ENCODE peak calls at places on chromosomes 7 and 10, in four cellular contexts. H, Z, K and G are unnamed samples.

GRCh38 chr10:93859049-93859655 is 34.6 kb upstream of the SLC35G1 start:
- DNase-seq in H (no peak), Z (no peak), K (no peak), G (no peak)

GRCh38 chr10:79142064-79142491 is 73.3 kb downstream of the ZMIZ1 start:
- DNase-seq in H (no peak), Z (no peak), K (no peak), G (no peak)

GRCh38 chr7:155840909-155841308 is 28.6 kb upstream of the SHH start:
- DNase-seq in H (no peak), Z (no peak), K (peak; percentile 9), G (peak; percentile 39)

GRCh38 chr10:393346-393745 is 258.1 kb downstream of the ZMYND11 start:
- DNase-seq in H (no peak), Z (no peak), K (no peak), G (no peak)

GRCh38 chr10:3935141-3935540 is 150.1 kb upstream of the KLF6 start:
- DNase-seq in H (peak; percentile 40), Z (no peak), K (no peak), G (peak; percentile 90)

GRCh38 chr7:26688936-26689506 is 175.4 kb downstream of the SKAP2 start:
- DNase-seq in H (no peak), Z (no peak), K (no peak), G (no peak)

GRCh38 chr10:110547139-110547761 is 20.2 kb upstream of the SMC3 start:
- DNase-seq in H (no peak), Z (no peak), K (no peak), G (no peak)

GRCh38 chr7:129843982-129844840 is 108.5 kb downstream of the UBE2H start:
- DNase-seq in H (no peak), Z (no peak), K (no peak), G (no peak)

GRCh38 chr10:61941202-61941651 is 39.7 kb downstream of the ARID5B start:
- DNase-seq in H (no peak), Z (no peak), K (no peak), G (no peak)

GRCh38 chr7:3722396-3722846 is 421.4 kb downstream of the SDK1 start:
- DNase-seq in H (peak; percentile 56), Z (no peak), K (no peak), G (no peak)

GRCh38 chr7:101269664-101270063 is 24.8 kb upstream of the FIS1 start:
- DNase-seq in H (peak; percentile 51), Z (no peak), K (no peak), G (no peak)

GRCh38 chr10:102660891-102661613 is 16.8 kb downstream of the TRIM8 start:
- DNase-seq in H (no peak), Z (no peak), K (no peak), G (no peak)

GRCh38 chr7:148753224-148753623 is 54.5 kb downstream of the CUL1 start:
- DNase-seq in H (no peak), Z (no peak), K (no peak), G (no peak)

GRCh38 chr10:72367301-72367970 is 12.7 kb upstream of the DNAJB12 start:
- DNase-seq in H (no peak), Z (no peak), K (no peak), G (peak; percentile 62)

GRCh38 chr7:41103331-41103730 is 599.6 kb downstream of the INHBA start:
- DNase-seq in H (no peak), Z (no peak), K (no peak), G (no peak)

GRCh38 chr7:116249969-116250553 is 39.7 kb downstream of the TES start:
- DNase-seq in H (no peak), Z (no peak), K (no peak), G (no peak)

GRCh38 chr10:75175046-75175445 is 35.5 kb upstream of the VDAC2 start:
- DNase-seq in H (no peak), Z (no peak), K (no peak), G (no peak)

GRCh38 chr7:18693401-18693800 is 197.9 kb downstream of the HDAC9 start:
- DNase-seq in H (peak; percentile 39), Z (no peak), K (no peak), G (no peak)

GRCh38 chr7:4973728-4974198 is 14.8 kb upstream of the MMD2 start:
- DNase-seq in H (peak; percentile 93), Z (peak; percentile 32), K (peak; percentile 92), G (peak; percentile 97)
- TF ChIP-seq POLR2A in H (no peak), Z (no peak), K (peak; percentile 41), G (no peak)

DNA sequence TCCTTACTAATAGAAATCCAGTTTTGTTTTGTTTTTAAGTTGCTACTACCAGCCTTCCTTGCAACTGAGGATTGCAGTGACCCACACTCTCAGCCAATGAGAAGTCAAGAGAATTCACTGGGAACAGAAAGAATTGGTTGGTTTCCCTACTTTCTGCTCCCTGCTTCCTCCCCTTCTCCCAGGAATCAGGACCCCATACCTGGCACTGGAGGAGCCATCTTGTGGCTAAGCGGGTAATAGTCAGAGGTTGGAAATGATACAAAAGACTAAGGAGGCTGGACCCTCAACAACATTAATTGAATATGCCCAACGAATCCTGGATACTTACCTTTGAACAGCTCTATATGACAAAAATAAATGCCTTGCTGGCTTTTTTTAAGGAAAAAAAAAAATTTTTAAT is 6.3 kb downstream of the TMEM176A start:
- DNase-seq in H (no peak), Z (no peak), K (no peak), G (no peak)
- TF ChIP-seq CTCF in H (no peak), Z (no peak), K (no peak), G (no peak)

GRCh38 chr10:12350925-12351324 is 1.6 kb downstream of the CAMK1D start:
- DNase-seq in H (no peak), Z (no peak), K (no peak), G (no peak)

GRCh38 chr10:12350167-12350872 is 973 bp downstream of the CAMK1D start:
- DNase-seq in H (peak; percentile 46), Z (no peak), K (peak; percentile 57), G (peak; percentile 91)

GRCh38 chr10:12351889-12352288 is 2.5 kb downstream of the CAMK1D start:
- DNase-seq in H (no peak), Z (no peak), K (no peak), G (no peak)

GRCh38 chr10:12349628-12350166 is 350 bp downstream of the CAMK1D start:
- DNase-seq in H (no peak), Z (no peak), K (no peak), G (no peak)

DNA sequence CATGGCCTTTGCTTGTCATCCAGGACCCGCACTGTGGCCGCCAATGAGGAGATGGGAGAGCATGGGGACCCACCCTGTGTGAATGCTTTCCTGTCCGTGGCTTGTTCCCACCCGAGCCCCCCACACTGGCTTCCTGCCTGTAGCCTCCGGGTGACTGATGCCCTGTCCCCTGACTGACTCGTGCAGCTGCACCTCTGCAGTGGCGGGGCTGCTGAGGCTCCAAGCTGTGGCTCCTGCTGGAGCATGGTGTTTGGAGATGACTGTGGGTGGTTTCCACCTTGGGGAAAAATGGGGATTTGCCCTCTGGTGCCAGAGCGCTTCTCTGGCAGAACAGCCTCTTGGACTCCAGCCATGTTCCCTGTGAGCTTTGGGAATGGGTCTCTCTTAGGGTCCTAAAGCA is 2.1 kb downstream of the CAMK1D start:
- DNase-seq in H (no peak), Z (no peak), K (no peak), G (no peak)
- H3K4me3 ChIP-seq in H (no peak overlapping the region), Z (no peak overlapping the region), K (no peak overlapping the region), G (no peak overlapping the region)

DNA sequence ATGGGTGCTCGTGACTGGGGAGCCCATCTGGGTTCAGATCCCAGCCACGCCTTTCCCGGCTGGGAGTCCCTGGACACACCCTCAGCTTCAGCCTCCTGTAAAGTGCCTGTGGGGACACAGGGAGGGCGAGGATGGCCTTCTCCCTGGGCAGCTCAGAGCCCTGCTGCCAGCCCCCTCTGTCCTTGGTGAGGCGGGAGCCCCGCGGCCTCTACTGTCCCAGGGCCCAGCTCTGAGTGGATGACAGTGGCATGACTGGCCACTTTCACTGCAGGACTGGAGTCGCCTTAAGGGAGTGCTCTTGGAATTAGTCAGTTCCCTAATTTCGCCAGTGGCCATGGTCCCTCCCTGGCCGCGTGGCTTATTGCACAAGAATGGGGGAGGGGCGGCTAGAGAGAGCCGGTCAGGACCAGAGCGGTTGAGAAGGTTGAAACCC is 4.6 kb downstream of the BRI3 start:
- DNase-seq in H (peak; percentile 55), Z (no peak), K (peak; percentile 83), G (peak; percentile 97)
- TF ChIP-seq POLR2A in H (no peak), Z (no peak), K (peak; percentile 58), G (no peak)

DNA sequence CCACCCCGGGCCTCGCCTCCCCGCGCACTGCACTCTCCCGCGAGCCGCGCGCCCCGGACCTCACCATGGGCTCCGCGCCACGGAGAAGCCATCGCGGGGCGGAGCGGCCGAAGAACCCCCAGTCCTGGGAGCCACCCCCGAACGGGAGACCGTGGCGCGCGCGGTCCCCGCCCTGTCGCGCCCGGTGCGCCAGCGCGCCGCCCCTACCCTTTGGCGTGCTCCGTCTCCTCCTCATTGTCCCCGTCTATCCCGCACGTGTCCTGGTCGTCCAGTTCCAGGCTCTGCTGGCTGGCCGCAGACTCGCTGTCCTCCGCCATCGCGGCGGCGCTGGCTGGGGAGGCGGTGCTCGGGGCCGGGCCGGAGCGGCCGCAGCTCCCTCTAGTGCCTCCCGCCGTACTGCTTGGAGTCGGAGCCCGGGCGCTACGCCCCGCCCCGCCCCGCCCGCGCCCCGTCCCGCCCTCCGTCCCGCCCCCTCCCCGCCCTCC is at the start of gene NMT2:
- DNase-seq in H (no peak), Z (peak; percentile 60), K (peak; percentile 92), G (peak; percentile 73)
- TF ChIP-seq CTCF in H (no peak), Z (peak; percentile 36), K (peak; percentile 48), G (no peak)